ENCODE peak calls at places on chromosomes 13 and 19, in ten cellular contexts. Z is IMR-90; L is GM10248; N is omental fat pad; J is AG04450; D is dorsolateral prefrontal cortex; P is AG09319; E is CD8-positive, alpha-beta T cell; A is coronary artery; Q is fibroblast of lung. M is an unnamed sample.

GRCh38 chr19:35404879-35405622 is 34.2 kb downstream of the GPR42 start:
- DNase-seq in Z (peak), D (no peak), N (peak), Q (peak), E (no peak), P (peak), J (peak), L (peak), A (no peak), M (peak)

GRCh38 chr13:32023698-32024097 is 7.9 kb upstream of the FRY start:
- DNase-seq in D (no peak), E (no peak), A (no peak), N (no peak), L (no peak), P (no peak), Q (no peak), J (no peak), Z (no peak), M (no peak)

GRCh38 chr19:2455481-2456300 is 1.1 kb downstream of the LMNB2 start:
- DNase-seq in J (no peak), Q (no peak), P (no peak), E (no peak), N (peak), L (peak), D (no peak), A (no peak), Z (no peak), M (peak)

GRCh38 chr13:99380921-99381645 is 73.9 kb upstream of the GPR183 start:
- DNase-seq in N (no peak), Z (peak), J (no peak), E (no peak), D (no peak), P (no peak), Q (peak), A (peak), L (peak), M (peak)

GRCh38 chr13:32956595-32956933 is 59.7 kb upstream of the KL start:
- DNase-seq in D (no peak), E (no peak), P (no peak), Z (no peak), N (no peak), A (no peak), J (no peak), Q (no peak), L (no peak), M (no peak)

GRCh38 chr13:105616313-105617075 is 919.0 kb downstream of the EFNB2 start:
- DNase-seq in L (no peak), D (no peak), P (no peak), E (no peak), J (no peak), N (no peak), Q (peak), Z (peak), A (no peak), M (no peak)

GRCh38 chr13:46666727-46667456 is 113.9 kb downstream of the LRCH1 start:
- DNase-seq in J (no peak), P (no peak), D (no peak), Q (no peak), Z (no peak), A (no peak), N (no peak), L (no peak), E (no peak), M (no peak)

GRCh38 chr19:51372649-51373504 is at the start of gene NKG7:
- DNase-seq in D (no peak), L (peak), A (no peak), E (peak), Q (no peak), P (no peak), J (no peak), N (no peak), Z (no peak), M (peak)

GRCh38 chr13:85529216-85529590 is 270.0 kb downstream of the SLITRK6 start:
- DNase-seq in D (no peak), J (no peak), L (no peak), P (no peak), E (no peak), A (no peak), Z (peak), Q (peak), N (no peak), M (no peak)

GRCh38 chr13:24038846-24039330 is 121.6 kb upstream of the SPATA13 start:
- DNase-seq in P (peak), Q (peak), E (no peak), Z (peak), J (no peak), L (no peak), A (no peak), D (no peak), N (no peak), M (no peak)

GRCh38 chr13:40464349-40464748 is 202.1 kb downstream of the FOXO1 start:
- DNase-seq in A (no peak), D (no peak), Q (no peak), J (no peak), P (no peak), L (no peak), Z (no peak), N (no peak), E (no peak), M (no peak)

GRCh38 chr19:54792814-54793213 is 10.6 kb upstream of the KIR2DL4 start:
- DNase-seq in P (no peak), Z (no peak), Q (no peak), E (no peak), L (peak), J (no peak), A (no peak), N (no peak), D (no peak), M (peak)

GRCh38 chr19:29672933-29673336 is 7.7 kb downstream of the PLEKHF1 start:
- DNase-seq in E (peak), D (no peak), J (no peak), P (no peak), Z (no peak), Q (no peak), A (no peak), N (peak), L (peak), M (peak)

GRCh38 chr13:113656831-113657671 is 947 bp downstream of the ATP4B start:
- DNase-seq in J (no peak), D (peak), A (peak), Z (no peak), E (no peak), Q (no peak), L (no peak), P (no peak), N (no peak), M (no peak)

GRCh38 chr19:43767316-43767715 is 12.6 kb upstream of the SMG9 start:
- DNase-seq in Z (no peak), D (no peak), J (no peak), L (no peak), P (no peak), Q (no peak), E (no peak), N (no peak), A (no peak), M (no peak)

GRCh38 chr13:76795701-76796695 is 90.2 kb downstream of the KCTD12 start:
- DNase-seq in A (no peak), P (no peak), Q (no peak), L (no peak), J (no peak), N (no peak), D (no peak), Z (peak), E (no peak), M (no peak)

GRCh38 chr13:76791290-76791664 is 94.9 kb downstream of the KCTD12 start:
- DNase-seq in J (no peak), P (no peak), D (no peak), E (no peak), A (no peak), L (no peak), N (no peak), Z (no peak), Q (peak), M (no peak)

GRCh38 chr13:76798037-76798436 is 88.2 kb downstream of the KCTD12 start:
- DNase-seq in D (no peak), J (no peak), Q (no peak), P (no peak), N (no peak), A (no peak), Z (no peak), E (no peak), L (no peak), M (no peak)

GRCh38 chr13:76790519-76791289 is 95.5 kb downstream of the KCTD12 start:
- DNase-seq in L (no peak), E (no peak), A (no peak), J (no peak), Q (peak), D (no peak), P (no peak), N (no peak), Z (no peak), M (no peak)

DNA sequence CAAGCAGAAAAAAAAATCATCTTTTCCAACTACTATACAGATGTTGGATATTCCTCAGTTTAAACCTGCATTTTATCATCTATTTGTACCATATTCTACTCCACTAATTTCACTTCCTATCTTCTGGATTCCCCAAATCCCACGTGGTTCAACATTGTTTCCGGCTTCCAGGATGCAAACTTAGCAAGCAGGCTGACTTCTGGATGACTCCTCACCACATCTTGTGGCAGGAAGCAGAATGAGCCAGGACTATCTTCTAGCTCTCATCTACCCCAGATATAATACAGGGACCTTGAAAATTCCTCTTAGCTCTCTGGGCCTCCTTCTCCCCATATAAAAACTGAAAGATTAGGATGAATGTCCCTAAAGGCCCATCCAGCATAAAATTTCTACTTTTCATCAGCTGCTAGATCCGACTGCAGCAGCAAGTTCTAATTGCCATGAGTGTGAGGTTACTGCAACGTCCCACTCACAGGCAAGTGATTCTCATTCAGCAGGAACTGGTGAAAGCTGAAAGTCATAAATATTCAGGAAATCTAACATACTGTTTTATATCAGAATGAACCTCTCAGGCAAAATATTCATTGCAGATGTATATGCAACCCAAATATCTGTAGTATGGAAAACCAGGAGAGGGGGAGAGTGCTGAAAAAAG is 93.4 kb downstream of the KCTD12 start:
- DNase-seq in L (no peak), A (no peak), Z (peak), Q (peak), J (no peak), N (no peak), E (no peak), D (no peak), P (no peak), M (no peak)
- TF ChIP-seq CTCF in L (no peak), A (no peak), Z (peak), Q (no peak), J (no peak), N (no peak), E (no peak), D (no peak), P (no peak), M (no peak)

GRCh38 chr19:4550018-4550417 is 9.5 kb downstream of the SEMA6B start:
- DNase-seq in N (no peak), Q (no peak), L (no peak), E (no peak), J (no peak), D (no peak), Z (no peak), A (no peak), P (no peak), M (no peak)

GRCh38 chr19:4548238-4548584 is 8.4 kb upstream of the LRG1 start:
- DNase-seq in E (no peak), P (no peak), Z (no peak), L (no peak), A (no peak), D (no peak), Q (no peak), N (no peak), J (no peak), M (no peak)

GRCh38 chr19:4550479-4551050 is 8.9 kb downstream of the SEMA6B start:
- DNase-seq in P (no peak), N (no peak), Q (no peak), Z (no peak), E (no peak), A (no peak), D (no peak), J (no peak), L (no peak), M (no peak)

GRCh38 chr19:4543856-4544647 is 4.2 kb upstream of the LRG1 start:
- DNase-seq in P (no peak), N (no peak), A (no peak), L (no peak), J (no peak), D (no peak), Z (no peak), E (no peak), Q (no peak), M (no peak)

GRCh38 chr19:4547303-4548237 is 7.7 kb upstream of the LRG1 start:
- DNase-seq in N (no peak), Q (no peak), E (no peak), Z (no peak), P (no peak), J (no peak), D (no peak), L (no peak), A (no peak), M (no peak)
- TF ChIP-seq CTCF in N (no peak), Q (no peak), E (no peak), Z (peak), P (peak), J (peak), D (peak), L (peak), A (no peak), M (peak)

GRCh38 chr13:78410164-78410563 is 193.2 kb downstream of the POU4F1 start:
- DNase-seq in D (no peak), J (no peak), Q (no peak), L (no peak), A (no peak), P (no peak), Z (no peak), E (no peak), N (no peak), M (no peak)

GRCh38 chr13:78410847-78411246 is 192.5 kb downstream of the POU4F1 start:
- DNase-seq in D (no peak), P (no peak), Q (no peak), A (no peak), E (no peak), J (no peak), N (no peak), L (no peak), Z (no peak), M (no peak)

GRCh38 chr13:78404961-78405360 is 198.4 kb downstream of the POU4F1 start:
- DNase-seq in J (no peak), D (no peak), N (no peak), Q (no peak), L (no peak), Z (no peak), P (no peak), E (no peak), A (no peak), M (no peak)

GRCh38 chr13:78413887-78414553 is 189.3 kb downstream of the POU4F1 start:
- DNase-seq in E (no peak), N (no peak), P (no peak), Z (no peak), D (no peak), Q (no peak), J (no peak), L (no peak), A (no peak), M (no peak)

GRCh38 chr13:78409172-78409571 is 194.2 kb downstream of the POU4F1 start:
- DNase-seq in L (no peak), Z (no peak), P (no peak), J (no peak), D (no peak), N (no peak), Q (no peak), A (no peak), E (no peak), M (no peak)
- TF ChIP-seq CTCF in L (no peak), Z (no peak), P (no peak), J (no peak), D (no peak), N (no peak), Q (no peak), A (no peak), E (no peak), M (no peak)

GRCh38 chr13:38872693-38873092 is 117.9 kb downstream of the STOML3 start:
- DNase-seq in A (no peak), L (peak), Z (peak), D (peak), P (no peak), N (no peak), Q (peak), E (no peak), J (no peak), M (peak)
- TF ChIP-seq CTCF in A (no peak), L (peak), Z (peak), D (peak), P (peak), N (no peak), Q (peak), E (peak), J (peak), M (peak)

GRCh38 chr19:13089857-13090507 is 12.7 kb downstream of the LYL1 start:
- DNase-seq in Q (no peak), N (no peak), E (no peak), Z (no peak), L (no peak), D (no peak), A (no peak), P (no peak), J (no peak), M (no peak)

GRCh38 chr19:13087295-13087694 is 15.4 kb downstream of the LYL1 start:
- DNase-seq in J (no peak), E (no peak), N (no peak), A (no peak), Z (no peak), Q (no peak), P (no peak), D (no peak), L (no peak), M (no peak)

GRCh38 chr19:13090511-13091231 is 12.0 kb downstream of the LYL1 start:
- DNase-seq in D (no peak), A (no peak), Z (no peak), N (no peak), L (no peak), J (no peak), P (no peak), Q (no peak), E (no peak), M (no peak)

GRCh38 chr19:13087795-13088537 is 14.7 kb downstream of the LYL1 start:
- DNase-seq in Z (no peak), L (no peak), D (no peak), A (no peak), J (no peak), N (no peak), Q (no peak), P (no peak), E (no peak), M (no peak)

DNA sequence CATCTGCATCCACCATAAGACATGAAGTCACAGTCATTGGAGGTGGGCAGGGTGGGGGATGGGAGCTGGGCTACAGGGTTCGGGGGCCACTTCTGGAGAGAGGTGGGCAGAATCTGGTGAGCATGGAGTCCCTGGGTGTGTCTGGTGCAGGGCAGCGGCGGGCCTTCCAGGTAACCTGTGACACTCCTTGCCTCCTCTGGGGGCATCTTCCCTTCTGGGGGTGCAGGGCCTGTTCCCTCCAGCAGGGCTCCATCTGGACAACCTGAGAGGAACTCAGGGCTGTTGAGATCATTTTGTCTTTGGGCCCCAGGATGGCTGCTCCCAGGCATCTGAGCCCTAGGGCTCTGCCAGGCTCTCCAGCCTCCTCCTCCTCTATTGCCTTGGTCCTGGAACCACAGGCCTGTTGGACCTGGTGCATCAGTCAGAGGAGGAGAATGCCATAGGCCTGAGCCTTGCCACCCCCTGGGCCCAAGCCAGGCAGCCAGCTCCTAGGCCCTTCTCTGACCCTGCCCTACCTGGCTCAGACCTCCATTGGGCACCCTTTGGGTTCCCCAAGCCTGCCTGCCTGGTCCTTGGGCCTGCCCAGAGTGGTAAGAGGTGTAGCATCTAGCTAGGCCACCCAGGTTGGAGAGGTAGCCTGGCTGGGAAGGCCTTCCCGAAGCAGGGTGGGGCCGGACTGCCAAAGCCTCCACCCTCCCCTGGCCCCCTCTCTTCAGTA is 13.4 kb downstream of the LYL1 start:
- DNase-seq in Q (no peak), A (no peak), N (no peak), L (no peak), D (no peak), E (no peak), J (no peak), P (no peak), Z (no peak), M (no peak)
- TF ChIP-seq CTCF in Q (no peak), A (no peak), N (no peak), L (no peak), D (no peak), E (peak), J (peak), P (peak), Z (peak), M (no peak)

GRCh38 chr13:103386341-103386740 is 320.1 kb upstream of the SLC10A2 start:
- DNase-seq in D (no peak), N (no peak), Q (peak), P (no peak), L (no peak), A (no peak), E (no peak), J (no peak), Z (no peak), M (no peak)

GRCh38 chr13:103394670-103395069 is 328.5 kb upstream of the SLC10A2 start:
- DNase-seq in Z (no peak), A (no peak), E (no peak), L (no peak), J (no peak), Q (no peak), P (no peak), N (no peak), D (no peak), M (no peak)

DNA sequence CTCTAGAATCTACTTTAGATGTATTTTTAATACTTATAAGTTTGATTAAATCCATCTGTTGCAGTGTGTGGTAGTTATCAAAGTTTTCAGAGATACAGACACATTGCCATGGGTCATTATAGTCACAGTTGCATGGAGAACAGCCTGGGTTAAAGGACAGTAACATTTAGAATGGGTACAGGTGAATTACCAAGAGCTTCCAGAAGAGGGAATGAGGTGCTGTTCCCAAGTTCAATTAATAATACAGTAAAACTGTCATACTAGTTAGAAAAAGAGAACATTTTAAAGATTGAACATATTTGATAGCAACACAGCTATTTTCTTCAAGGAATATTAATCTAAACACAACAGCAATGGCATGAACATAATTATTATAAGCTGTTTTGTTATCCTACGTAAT is 322.6 kb upstream of the SLC10A2 start:
- DNase-seq in L (no peak), D (no peak), N (no peak), Q (no peak), A (no peak), Z (no peak), E (no peak), P (no peak), J (no peak), M (no peak)
- TF ChIP-seq CTCF in L (no peak), D (no peak), N (no peak), Q (no peak), A (no peak), Z (no peak), E (no peak), P (no peak), J (no peak), M (no peak)

GRCh38 chr19:38718747-38719543 is 25.3 kb downstream of the CAPN12 start:
- DNase-seq in D (peak), Z (no peak), L (no peak), E (no peak), P (no peak), A (peak), J (no peak), Q (peak), N (no peak), M (no peak)
- TF ChIP-seq CTCF in D (peak), Z (peak), L (peak), E (no peak), P (peak), A (peak), J (peak), Q (no peak), N (no peak), M (no peak)

DNA sequence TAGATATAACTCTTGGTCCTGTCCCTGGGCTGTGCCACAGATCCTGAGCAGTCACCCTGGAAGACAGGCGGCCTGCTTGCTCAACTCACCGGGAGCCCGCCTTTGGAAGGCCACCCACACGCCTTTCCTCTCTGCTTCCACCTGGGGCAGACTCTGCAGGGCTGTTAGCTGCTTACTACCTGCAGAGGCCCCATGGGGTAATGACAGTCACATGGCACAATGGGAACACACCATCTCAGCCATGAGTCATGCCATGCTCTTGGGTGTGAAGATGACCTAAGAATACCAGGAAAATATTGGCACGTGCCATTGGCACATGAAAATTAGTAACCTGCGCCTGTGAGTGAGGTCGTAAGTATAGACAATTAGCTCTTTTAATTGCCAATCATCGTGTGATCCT is 108.6 kb downstream of the COL4A2 start:
- DNase-seq in A (peak), Z (peak), D (no peak), J (no peak), E (no peak), P (no peak), Q (no peak), L (no peak), N (no peak), M (no peak)
- TF ChIP-seq CTCF in A (no peak), Z (no peak), D (no peak), J (no peak), E (no peak), P (no peak), Q (no peak), L (no peak), N (no peak), M (no peak)